ENCODE peak calls at places on chromosomes 1 and 21, in four cellular contexts. L is IMR-90, O is K562, X is keratinocyte. Z is an unnamed sample.

GRCh38 chr1:63592536-63593302 is 492 bp upstream of the PGM1 start:
- DNase-seq in X (no peak), L (no peak), O (no peak), Z (no peak)

GRCh38 chr1:22018583-22019559 is 17.4 kb downstream of the CELA3A start:
- DNase-seq in X (no peak), L (peak; percentile 88), O (peak; percentile 78), Z (peak; percentile 78)

GRCh38 chr21:46322351-46323226 is 1.1 kb downstream of the C21orf58 start:
- DNase-seq in X (no peak), L (peak; percentile 47), O (no peak), Z (peak; percentile 44)

GRCh38 chr1:161013591-161014513 is 7.1 kb downstream of the F11R start:
- DNase-seq in X (peak; percentile 48), L (peak; percentile 85), O (peak; percentile 93), Z (peak; percentile 99)

GRCh38 chr1:147892731-147893214 is 9.8 kb upstream of the GJA8 start:
- DNase-seq in L (peak; percentile 64), O (peak; percentile 56), X (no peak), Z (peak; percentile 59)

GRCh38 chr21:42003051-42003461 is 7.1 kb downstream of the ZBTB21 start:
- DNase-seq in L (peak; percentile 76), O (no peak), X (no peak), Z (no peak)

GRCh38 chr1:4045397-4046010 is 145.4 kb upstream of the C1orf174 start:
- DNase-seq in O (no peak), X (no peak), L (no peak), Z (no peak)

GRCh38 chr1:92980732-92981647 is 19.7 kb upstream of the DIPK1A start:
- DNase-seq in L (no peak), O (no peak), X (no peak), Z (no peak)

GRCh38 chr1:34787461-34788420 is 5.1 kb upstream of the GJA4 start:
- DNase-seq in O (peak; percentile 63), X (no peak), L (peak; percentile 39), Z (peak; percentile 53)

GRCh38 chr1:90712931-90713618 is 4.0 kb downstream of the BARHL2 start:
- DNase-seq in O (no peak), L (no peak), X (no peak), Z (no peak)

GRCh38 chr1:163195728-163196448 is 6.8 kb downstream of the RGS5 start:
- DNase-seq in X (no peak), L (peak; percentile 67), O (no peak), Z (peak; percentile 97)

GRCh38 chr1:108152782-108153222 is 47.3 kb downstream of the SLC25A24 start:
- DNase-seq in O (no peak), X (no peak), L (no peak), Z (no peak)

GRCh38 chr1:221697924-221698425 is 43.9 kb downstream of the DUSP10 start:
- DNase-seq in X (no peak), L (peak; percentile 65), O (no peak), Z (no peak)

GRCh38 chr1:154272999-154273563 is 652 bp downstream of the HAX1 start:
- DNase-seq in O (no peak), L (no peak), X (no peak), Z (no peak)

GRCh38 chr1:20921285-20921684 is 134.2 kb upstream of the HP1BP3 start:
- DNase-seq in L (peak; percentile 28), O (no peak), X (no peak), Z (no peak)

GRCh38 chr1:169698976-169699375 is 12.4 kb downstream of the SELL start:
- DNase-seq in L (no peak), O (no peak), X (no peak), Z (peak; percentile 29)

GRCh38 chr1:215007880-215008279 is 74.7 kb upstream of the KCNK2 start:
- DNase-seq in X (no peak), L (peak; percentile 61), O (no peak), Z (no peak)

GRCh38 chr21:45945066-45945867 is 36.3 kb upstream of the COL6A1 start:
- DNase-seq in L (no peak), X (no peak), O (no peak), Z (no peak)

GRCh38 chr1:44811234-44811633 is 2.9 kb downstream of the BTBD19 start:
- DNase-seq in L (no peak), X (no peak), O (no peak), Z (peak; percentile 34)

GRCh38 chr1:39205102-39205780 is 746 bp downstream of the MACF1 start:
- DNase-seq in L (peak; percentile 76), X (no peak), O (peak; percentile 59), Z (peak; percentile 45)

GRCh38 chr21:17725339-17725738 is 93.8 kb downstream of the C21orf91 start:
- DNase-seq in X (no peak), O (no peak), L (no peak), Z (no peak)

GRCh38 chr1:185627136-185627535 is 107.1 kb upstream of the HMCN1 start:
- DNase-seq in O (no peak), L (no peak), X (no peak), Z (no peak)

GRCh38 chr21:15282666-15283065 is 217.9 kb upstream of the NRIP1 start:
- DNase-seq in L (no peak), X (no peak), O (no peak), Z (no peak)

GRCh38 chr1:62433861-62434611 is 2.8 kb upstream of the USP1 start:
- DNase-seq in X (no peak), L (no peak), O (no peak), Z (no peak)

DNA sequence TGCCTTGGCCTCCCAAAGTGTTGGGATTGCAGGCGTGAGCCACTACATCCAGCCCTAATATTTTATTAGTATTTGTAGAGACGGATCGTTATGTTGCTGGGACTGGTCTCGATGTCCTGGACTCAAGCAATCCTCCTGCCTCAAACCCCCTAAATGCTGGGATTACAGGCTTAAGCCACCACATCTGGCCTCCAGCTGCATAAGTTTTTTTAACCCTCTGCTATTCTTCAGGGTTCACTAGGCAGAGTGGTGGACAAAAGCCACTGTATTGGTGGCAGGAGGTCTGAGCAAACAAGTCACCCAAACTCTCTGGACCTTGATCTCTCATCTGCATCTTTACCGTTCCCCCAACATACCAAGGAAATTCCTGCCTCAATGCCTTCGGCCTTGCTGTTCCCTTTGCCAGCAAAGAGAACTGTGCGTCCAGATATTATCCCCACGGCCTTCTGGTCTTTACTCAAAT is 10.1 kb upstream of the CLIC4 start:
- DNase-seq in O (no peak), X (no peak), L (no peak), Z (no peak)
- TF ChIP-seq CTCF in O (no peak), X (no peak), L (no peak), Z (no peak)

GRCh38 chr1:19393051-19393450 is 80.9 kb downstream of the SLC66A1 start:
- DNase-seq in X (no peak), O (no peak), L (no peak), Z (no peak)

GRCh38 chr1:19397217-19397945 is 85.3 kb downstream of the SLC66A1 start:
- DNase-seq in X (no peak), L (no peak), O (no peak), Z (no peak)

GRCh38 chr1:19396280-19396679 is 84.2 kb downstream of the SLC66A1 start:
- DNase-seq in O (no peak), X (no peak), L (no peak), Z (no peak)

GRCh38 chr1:19398309-19398760 is 86.2 kb downstream of the SLC66A1 start:
- DNase-seq in O (no peak), L (peak; percentile 99), X (no peak), Z (no peak)

GRCh38 chr1:19395678-19396192 is 83.6 kb downstream of the SLC66A1 start:
- DNase-seq in O (no peak), X (peak; percentile 48), L (peak; percentile 83), Z (no peak)
- H3K9ac ChIP-seq in O (peak overlapping the region; percentile 21), X (no peak overlapping the region), L (no peak overlapping the region), Z (no peak overlapping the region)

GRCh38 chr1:12203216-12204007 is 26.4 kb upstream of the VPS13D start:
- DNase-seq in O (no peak), L (no peak), X (no peak), Z (no peak)
- H3K9me1 ChIP-seq in O (no peaks in the 10 kb centered on the region), L (no peaks in the 10 kb centered on the region), X (no peaks in the 10 kb centered on the region), Z (no peaks in the 10 kb centered on the region)

DNA sequence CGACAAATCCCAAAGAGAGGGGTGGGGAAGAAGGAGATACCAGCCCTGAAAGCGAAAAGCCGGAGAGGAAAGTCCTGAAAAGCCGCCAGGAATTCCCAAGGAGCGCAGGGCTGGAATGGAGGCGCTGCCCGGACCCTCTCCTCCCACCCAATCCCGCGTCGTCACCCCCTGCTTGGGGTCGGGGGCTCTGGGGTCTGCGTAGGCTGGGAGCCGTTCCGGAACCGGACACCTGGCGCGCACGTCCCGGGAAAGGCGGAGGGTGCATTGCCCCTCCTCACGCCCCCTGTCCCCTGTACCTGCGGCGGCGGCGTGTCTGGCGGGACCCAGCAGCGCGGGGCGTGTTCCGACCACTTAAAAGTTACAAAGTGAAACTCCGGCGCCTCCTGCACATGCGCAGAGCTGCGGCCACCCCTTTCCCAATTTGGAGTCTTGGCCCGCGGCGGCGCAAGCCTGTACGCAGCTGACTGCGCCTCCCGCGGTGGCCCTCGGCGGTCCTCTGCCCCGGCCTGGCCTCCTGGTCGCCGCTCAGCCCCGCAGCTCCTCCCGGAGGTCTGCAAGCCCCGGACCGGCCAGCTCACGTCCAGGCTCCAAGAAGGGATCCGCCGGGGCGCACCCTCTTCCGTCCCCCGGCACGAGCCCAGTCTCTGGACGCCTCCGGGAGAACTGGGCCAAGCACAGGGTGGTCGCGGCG is at the start of gene TMEM63A:
- DNase-seq in O (peak; percentile 97), L (peak; percentile 76), X (peak; percentile 40), Z (peak; percentile 86)
- TF ChIP-seq CTCF in O (peak; percentile 52), L (peak; percentile 30), X (no peak), Z (peak; percentile 37)

GRCh38 chr1:168483531-168483930 is 60.3 kb downstream of the XCL2 start:
- DNase-seq in O (no peak), L (peak; percentile 77), X (no peak), Z (no peak)
- H3K9ac ChIP-seq in O (no peak overlapping the region), L (no peak overlapping the region), X (no peak overlapping the region), Z (no peak overlapping the region)

GRCh38 chr1:85027242-85027983 is 20.9 kb downstream of the MCOLN3 start:
- DNase-seq in O (no peak), X (no peak), L (peak; percentile 2), Z (no peak)
- H3K9me1 ChIP-seq in O (no peaks in the 10 kb centered on the region), X (no peaks in the 10 kb centered on the region), L (no peaks in the 10 kb centered on the region), Z (no peaks in the 10 kb centered on the region)